ENCODE peak calls at places on chromosomes 12 and 14, in ten cellular contexts. D is neural progenitor cell; K is MM.1S; Q is BE2C; S is right cardiac atrium; V is heart right ventricle; W is CD8-positive, alpha-beta T cell; L is transverse colon; R is neuronal stem cell; N is esophagus squamous epithelium. C is an unnamed sample.

GRCh38 chr14:53542692-53543091 is 389.6 kb upstream of the DDHD1 start:
- DNase-seq in D (no peak), K (no peak), Q (peak), S (no peak), V (peak), W (no peak), L (no peak), R (no peak), N (no peak), C (no peak)

GRCh38 chr14:33972522-33973162 is 21.8 kb upstream of the EGLN3 start:
- DNase-seq in D (peak), K (no peak), Q (no peak), S (no peak), V (no peak), W (no peak), L (no peak), R (no peak), N (no peak), C (no peak)

GRCh38 chr12:109464642-109465351 is 12.3 kb downstream of the KCTD10 start:
- DNase-seq in D (no peak), K (no peak), Q (no peak), S (no peak), V (no peak), W (no peak), L (no peak), R (no peak), N (no peak), C (no peak)

GRCh38 chr14:75335588-75335987 is 57.0 kb downstream of the FOS start:
- DNase-seq in D (peak), K (no peak), Q (no peak), S (no peak), V (no peak), W (no peak), L (no peak), R (no peak), N (no peak), C (no peak)

GRCh38 chr14:69877492-69877891 is 1.7 kb upstream of the SMOC1 start:
- DNase-seq in D (peak), K (peak), Q (no peak), S (no peak), V (no peak), W (no peak), L (no peak), R (no peak), N (no peak), C (no peak)

GRCh38 chr14:32697704-32698103 is 241.0 kb upstream of the NPAS3 start:
- DNase-seq in D (no peak), K (no peak), Q (no peak), S (no peak), V (no peak), W (no peak), L (no peak), R (no peak), N (no peak), C (no peak)

GRCh38 chr14:60646202-60646886 is 2.9 kb downstream of the SIX1 start:
- DNase-seq in D (peak), K (no peak), Q (no peak), S (no peak), V (no peak), W (no peak), L (no peak), R (peak), N (no peak), C (no peak)

GRCh38 chr12:80321653-80322052 is 122.4 kb upstream of the PTPRQ start:
- DNase-seq in D (no peak), K (no peak), Q (no peak), S (no peak), V (no peak), W (no peak), L (no peak), R (no peak), N (no peak), C (no peak)

GRCh38 chr12:90999518-90999917 is 5.3 kb downstream of the EPYC start:
- DNase-seq in D (no peak), K (no peak), Q (no peak), S (no peak), V (no peak), W (no peak), L (no peak), R (no peak), N (no peak), C (no peak)

GRCh38 chr12:76024102-76024781 is 7.3 kb downstream of the PHLDA1 start:
- DNase-seq in D (no peak), K (no peak), Q (no peak), S (no peak), V (no peak), W (no peak), L (no peak), R (no peak), N (no peak), C (no peak)

GRCh38 chr14:28709571-28710305 is 56.8 kb upstream of the FOXG1 start:
- DNase-seq in D (peak), K (no peak), Q (no peak), S (no peak), V (no peak), W (no peak), L (no peak), R (no peak), N (no peak), C (no peak)

GRCh38 chr14:70086685-70087379 is 101.9 kb downstream of the SLC8A3 start:
- DNase-seq in D (peak), K (peak), Q (peak), S (peak), V (no peak), W (no peak), L (peak), R (no peak), N (no peak), C (peak)

GRCh38 chr14:99519931-99520421 is 38.8 kb downstream of the CCNK start:
- DNase-seq in D (no peak), K (no peak), Q (peak), S (peak), V (no peak), W (no peak), L (no peak), R (no peak), N (no peak), C (no peak)

GRCh38 chr12:6049587-6049986 is 74.9 kb downstream of the VWF start:
- DNase-seq in D (no peak), K (no peak), Q (no peak), S (no peak), V (no peak), W (no peak), L (no peak), R (no peak), N (no peak), C (no peak)

GRCh38 chr12:56382611-56383010 is 20.0 kb upstream of the APOF start:
- DNase-seq in D (no peak), K (no peak), Q (no peak), S (no peak), V (no peak), W (no peak), L (no peak), R (no peak), N (no peak), C (no peak)

GRCh38 chr12:19737019-19737418 is 297.7 kb downstream of the AEBP2 start:
- DNase-seq in D (no peak), K (no peak), Q (no peak), S (no peak), V (no peak), W (no peak), L (no peak), R (no peak), N (no peak), C (no peak)

GRCh38 chr12:52074006-52074405 is 4.2 kb downstream of the ATG101 start:
- DNase-seq in D (no peak), K (no peak), Q (peak), S (peak), V (peak), W (no peak), L (no peak), R (no peak), N (no peak), C (no peak)

GRCh38 chr14:104387385-104388010 is 192.1 kb upstream of the C14orf180 start:
- DNase-seq in D (no peak), K (no peak), Q (no peak), S (peak), V (no peak), W (peak), L (peak), R (no peak), N (no peak), C (no peak)

GRCh38 chr14:63940387-63940786 is 87.6 kb downstream of the SYNE2 start:
- DNase-seq in D (no peak), K (no peak), Q (no peak), S (no peak), V (no peak), W (no peak), L (no peak), R (no peak), N (no peak), C (peak)

GRCh38 chr12:121390856-121391255 is 9.1 kb upstream of the RNF34 start:
- DNase-seq in D (no peak), K (no peak), Q (no peak), S (no peak), V (no peak), W (no peak), L (no peak), R (no peak), N (no peak), C (no peak)

GRCh38 chr12:109677323-109677722 is 36.3 kb upstream of the FAM222A start:
- DNase-seq in D (peak), K (no peak), Q (no peak), S (no peak), V (no peak), W (no peak), L (no peak), R (peak), N (no peak), C (no peak)

GRCh38 chr14:31159682-31160296 is 47.8 kb downstream of the HECTD1 start:
- DNase-seq in D (no peak), K (no peak), Q (no peak), S (no peak), V (no peak), W (no peak), L (peak), R (no peak), N (no peak), C (no peak)

GRCh38 chr12:66641057-66641456 is 37.8 kb downstream of the GRIP1 start:
- DNase-seq in D (no peak), K (no peak), Q (no peak), S (no peak), V (no peak), W (no peak), L (no peak), R (no peak), N (no peak), C (no peak)

GRCh38 chr14:103819503-103820307 is 27.7 kb downstream of the PPP1R13B start:
- DNase-seq in D (peak), K (no peak), Q (peak), S (peak), V (peak), W (no peak), L (peak), R (peak), N (no peak), C (peak)

GRCh38 chr14:22560638-22561365 is 28.2 kb downstream of the DAD1 start:
- DNase-seq in D (no peak), K (no peak), Q (no peak), S (no peak), V (no peak), W (no peak), L (no peak), R (no peak), N (no peak), C (no peak)

GRCh38 chr14:91310620-91311283 is 66.2 kb upstream of the GPR68 start:
- DNase-seq in D (no peak), K (no peak), Q (no peak), S (no peak), V (no peak), W (no peak), L (no peak), R (no peak), N (no peak), C (no peak)

GRCh38 chr14:32259368-32260013 is 56.4 kb upstream of the RNU6-8 start:
- DNase-seq in D (peak), K (peak), Q (peak), S (no peak), V (no peak), W (no peak), L (no peak), R (no peak), N (no peak), C (peak)

GRCh38 chr12:52202361-52203078 is 10.7 kb upstream of the KRT80 start:
- DNase-seq in D (no peak), K (no peak), Q (peak), S (no peak), V (no peak), W (no peak), L (no peak), R (no peak), N (no peak), C (no peak)

GRCh38 chr12:119988788-119989618 is at the start of gene BICDL1:
- DNase-seq in D (peak), K (peak), Q (peak), S (peak), V (peak), W (peak), L (peak), R (peak), N (peak), C (peak)

GRCh38 chr12:3236345-3237153 is 159.4 kb downstream of the TSPAN9 start:
- DNase-seq in D (peak), K (peak), Q (peak), S (peak), V (peak), W (no peak), L (peak), R (no peak), N (no peak), C (peak)

GRCh38 chr12:6336079-6336858 is 5.6 kb downstream of the TNFRSF1A start:
- DNase-seq in D (peak), K (peak), Q (peak), S (peak), V (peak), W (peak), L (peak), R (peak), N (peak), C (peak)

GRCh38 chr14:34297786-34298520 is 164.1 kb downstream of the SPTSSA start:
- DNase-seq in D (no peak), K (no peak), Q (no peak), S (no peak), V (no peak), W (no peak), L (no peak), R (no peak), N (no peak), C (no peak)

GRCh38 chr12:100359822-100360221 is 2.9 kb downstream of the SLC17A8 start:
- DNase-seq in D (no peak), K (no peak), Q (no peak), S (no peak), V (no peak), W (no peak), L (no peak), R (no peak), N (no peak), C (no peak)

GRCh38 chr12:25771062-25771461 is 187.4 kb upstream of the RASSF8 start:
- DNase-seq in D (no peak), K (no peak), Q (no peak), S (no peak), V (no peak), W (no peak), L (no peak), R (no peak), N (no peak), C (no peak)

GRCh38 chr14:100686858-100687257 is 39.8 kb upstream of the DLK1 start:
- DNase-seq in D (peak), K (no peak), Q (no peak), S (peak), V (no peak), W (no peak), L (no peak), R (no peak), N (no peak), C (no peak)
- H3K4me3 ChIP-seq in D (no peak), K (no peak), Q (no peak), S (no peak), V (no peak), W (no peak), L (no peak), R (no peak), N (no peak), C (no peak)

GRCh38 chr12:1064317-1064716 is 73.3 kb downstream of the ERC1 start:
- DNase-seq in D (no peak), K (no peak), Q (no peak), S (no peak), V (no peak), W (no peak), L (no peak), R (no peak), N (no peak), C (no peak)
- H3K4me3 ChIP-seq in D (no peak), K (no peak), Q (no peak), S (no peak), V (no peak), W (no peak), L (no peak), R (no peak), N (no peak), C (no peak)

DNA sequence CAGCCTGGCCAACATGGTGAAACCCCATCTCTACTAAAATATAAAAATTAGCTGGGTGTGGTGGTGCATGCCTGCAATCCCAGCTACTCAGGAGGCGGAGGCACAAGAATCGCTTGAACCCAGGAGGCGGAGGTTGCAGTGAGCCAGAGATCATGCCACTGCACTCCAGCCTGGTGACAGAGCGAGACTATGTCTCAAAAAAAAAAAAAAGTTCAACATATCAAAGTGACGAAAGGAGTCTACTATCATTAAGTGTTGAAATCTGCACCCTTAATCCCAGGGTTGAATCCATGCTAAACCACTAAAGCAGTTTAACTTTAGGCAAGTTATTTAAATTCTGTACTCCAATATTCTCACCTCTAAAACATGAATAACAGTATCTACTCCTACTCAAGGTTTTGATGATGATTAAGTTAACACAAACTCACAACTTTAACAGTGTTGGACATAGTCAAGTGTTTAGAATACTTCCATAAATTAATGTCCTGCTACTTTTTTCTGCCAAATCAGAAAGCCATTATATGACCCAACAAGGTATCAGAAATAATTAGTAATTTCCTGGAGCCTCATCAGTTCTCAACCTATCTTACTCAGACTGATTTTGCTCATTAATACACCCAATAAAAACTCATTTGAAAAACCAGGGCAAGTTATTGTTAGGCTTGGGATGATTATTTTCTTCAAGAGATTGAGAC is 10.9 kb downstream of the HNRNPC start:
- DNase-seq in D (no peak), K (no peak), Q (no peak), S (no peak), V (no peak), W (no peak), L (no peak), R (no peak), N (no peak), C (no peak)
- H3K4me3 ChIP-seq in D (peak), K (no peak), Q (no peak), S (no peak), V (no peak), W (no peak), L (no peak), R (no peak), N (no peak), C (no peak)

DNA sequence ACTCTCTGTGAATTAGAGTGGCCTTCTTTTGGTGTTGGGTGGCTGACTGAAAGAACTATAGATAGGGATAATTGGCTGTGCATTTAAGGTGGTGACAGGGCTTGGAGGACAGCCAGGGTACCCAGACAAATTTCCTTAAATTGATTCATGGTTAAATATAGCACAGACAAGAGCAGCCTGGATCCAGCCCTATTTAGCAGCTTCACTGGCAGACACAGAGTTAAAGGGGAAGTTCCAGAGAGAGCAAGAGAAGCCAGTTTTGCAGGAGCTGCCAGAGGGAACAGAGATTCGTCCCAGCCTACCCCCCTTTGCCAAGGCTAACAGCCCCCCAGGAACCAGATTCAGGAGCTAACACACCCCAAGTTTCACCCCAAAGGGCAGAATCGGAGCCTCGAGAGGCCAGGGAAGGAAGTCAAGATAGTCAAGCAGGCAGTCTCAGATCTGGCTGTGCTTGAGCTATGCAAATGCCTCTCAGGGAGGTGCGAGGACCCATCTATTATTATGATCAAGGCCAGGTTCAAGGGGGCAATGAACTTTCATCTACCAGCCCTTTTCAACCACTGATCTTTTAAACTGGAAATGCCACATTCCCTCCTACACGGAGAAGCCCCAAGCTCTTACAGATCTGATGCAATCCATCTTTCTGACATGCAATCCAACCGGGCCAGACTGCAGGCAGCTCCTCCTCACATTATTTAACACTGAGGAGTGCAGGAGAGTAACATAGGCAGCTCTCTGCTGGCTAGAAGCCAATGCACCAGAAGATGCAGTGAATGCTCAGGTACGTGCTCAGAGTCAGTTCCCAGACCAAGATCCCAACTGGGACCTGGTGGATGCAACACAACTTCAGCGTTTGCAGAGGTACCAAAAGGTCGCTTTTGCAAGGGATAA is 58.2 kb downstream of the DHRS2 start:
- DNase-seq in D (no peak), K (no peak), Q (no peak), S (no peak), V (no peak), W (no peak), L (no peak), R (no peak), N (no peak), C (no peak)
- H3K4me3 ChIP-seq in D (peak), K (no peak), Q (no peak), S (peak), V (peak), W (no peak), L (no peak), R (no peak), N (no peak), C (no peak)

GRCh38 chr14:44215660-44216059 is 291.4 kb downstream of the FSCB start:
- DNase-seq in D (no peak), K (no peak), Q (no peak), S (no peak), V (no peak), W (no peak), L (no peak), R (no peak), N (no peak), C (no peak)
- H3K4me3 ChIP-seq in D (no peak), K (no peak), Q (no peak), S (no peak), V (no peak), W (no peak), L (no peak), R (no peak), N (no peak), C (no peak)

GRCh38 chr14:76742185-76742584 is 19.1 kb upstream of the VASH1 start:
- DNase-seq in D (no peak), K (no peak), Q (no peak), S (no peak), V (no peak), W (no peak), L (no peak), R (no peak), N (no peak), C (no peak)
- H3K4me3 ChIP-seq in D (no peak), K (no peak), Q (no peak), S (no peak), V (no peak), W (no peak), L (no peak), R (peak), N (no peak), C (no peak)

DNA sequence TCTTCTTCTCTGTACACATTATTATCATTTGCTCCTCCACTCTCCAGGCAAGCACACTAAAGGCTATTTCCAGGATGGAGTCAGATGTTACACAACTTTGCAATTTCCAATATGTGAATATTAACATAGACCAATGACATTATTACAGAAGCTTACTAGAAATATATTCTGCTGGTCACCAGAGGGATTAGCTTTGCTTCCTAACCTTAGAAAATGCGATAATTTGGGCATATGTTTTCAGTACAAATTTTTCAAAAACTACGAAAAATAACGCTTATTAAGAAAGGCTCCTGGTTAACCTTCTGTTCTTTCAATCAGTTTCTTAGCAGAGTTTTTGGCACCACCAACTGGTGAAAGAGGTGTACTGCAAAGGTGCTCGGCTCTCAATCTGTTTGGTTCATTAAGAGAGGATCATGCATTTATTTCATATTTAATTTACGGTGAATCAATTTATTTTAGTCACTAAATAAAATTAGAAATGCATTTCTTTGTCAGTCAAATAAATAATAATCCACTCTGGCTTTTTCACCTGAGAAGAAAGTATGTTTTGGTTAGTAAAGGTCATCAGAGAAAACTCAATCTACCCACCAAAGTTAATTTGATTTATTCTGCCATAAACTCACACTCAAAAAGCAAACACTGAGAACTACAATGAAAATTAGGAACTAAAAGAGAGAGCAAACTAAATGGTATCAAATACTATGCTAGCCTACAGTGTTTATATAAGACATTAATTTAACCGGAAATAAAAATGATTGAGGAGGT is 39.2 kb downstream of the EFCAB11 start:
- DNase-seq in D (peak), K (peak), Q (peak), S (peak), V (peak), W (peak), L (peak), R (peak), N (no peak), C (peak)
- H3K4me3 ChIP-seq in D (no peak), K (no peak), Q (no peak), S (no peak), V (no peak), W (no peak), L (no peak), R (no peak), N (no peak), C (no peak)

C was measured in Jurkat, Clone E6-1.